ENCODE peak calls at places on chromosome 20, in four cellular contexts. G is neuronal stem cell, M is IMR-90, E is mesendoderm. D is an unnamed sample.

GRCh38 chr20:32980990-32981389 is 23.2 kb downstream of the SUN5 start:
- DNase-seq in M (no peak), G (no peak), E (no peak), D (no peak)

GRCh38 chr20:34675993-34676641 is 775 bp downstream of the PIGU start:
- DNase-seq in M (no peak), E (no peak), G (no peak), D (no peak)

GRCh38 chr20:60892095-60892813 is 359.8 kb upstream of the CDH4 start:
- DNase-seq in M (no peak), E (no peak), G (no peak), D (no peak)

GRCh38 chr20:39829255-39829654 is 859.8 kb downstream of the MAFB start:
- DNase-seq in E (peak; percentile 53), M (peak; percentile 41), G (peak; percentile 29), D (no peak)

GRCh38 chr20:12597491-12597890 is 411.3 kb upstream of the SPTLC3 start:
- DNase-seq in G (no peak), E (no peak), M (no peak), D (no peak)

GRCh38 chr20:50304883-50305635 is 114.4 kb downstream of the CEBPB start:
- DNase-seq in E (no peak), G (no peak), M (peak; percentile 99), D (peak; percentile 98)

GRCh38 chr20:14055127-14055742 is 59.9 kb downstream of the MACROD2 start:
- DNase-seq in E (peak; percentile 59), G (peak; percentile 66), M (peak; percentile 61), D (peak; percentile 57)

GRCh38 chr20:59031326-59032022 is 661 bp downstream of the ATP5F1E start:
- DNase-seq in G (no peak), E (no peak), M (no peak), D (no peak)

GRCh38 chr20:49399329-49399728 is 83.1 kb downstream of the KCNB1 start:
- DNase-seq in G (no peak), E (no peak), M (peak; percentile 5), D (no peak)

GRCh38 chr20:58481541-58482021 is 33.6 kb downstream of the APCDD1L start:
- DNase-seq in G (peak; percentile 64), E (peak; percentile 77), M (no peak), D (peak; percentile 60)

GRCh38 chr20:14951707-14952106 is 614.3 kb upstream of the FLRT3 start:
- DNase-seq in M (no peak), G (no peak), E (peak; percentile 75), D (peak; percentile 86)

GRCh38 chr20:57252559-57253162 is 13.8 kb downstream of the BMP7 start:
- DNase-seq in G (no peak), E (peak; percentile 19), M (no peak), D (no peak)

GRCh38 chr20:50048420-50049166 is 64.4 kb downstream of the UBE2V1 start:
- DNase-seq in E (no peak), M (peak; percentile 14), G (no peak), D (no peak)

GRCh38 chr20:47568019-47568418 is 66.3 kb downstream of the NCOA3 start:
- DNase-seq in M (peak; percentile 90), G (no peak), E (no peak), D (peak; percentile 94)

GRCh38 chr20:50027611-50028105 is 44.9 kb downstream of the SNAI1 start:
- DNase-seq in M (peak; percentile 92), G (no peak), E (no peak), D (peak; percentile 97)

GRCh38 chr20:24045621-24046020 is 57.0 kb upstream of the GGTLC1 start:
- DNase-seq in G (no peak), M (no peak), E (peak; percentile 77), D (no peak)

GRCh38 chr20:48807586-48808381 is 20.0 kb downstream of the PREX1 start:
- DNase-seq in G (no peak), E (no peak), M (no peak), D (no peak)

GRCh38 chr20:46990017-46990810 is 95.6 kb downstream of the EYA2 start:
- DNase-seq in E (no peak), G (peak; percentile 43), M (no peak), D (no peak)

GRCh38 chr20:17822039-17822438 is 122.3 kb downstream of the BANF2 start:
- DNase-seq in G (no peak), M (peak; percentile 72), E (no peak), D (peak; percentile 75)

GRCh38 chr20:8301655-8302054 is 169.6 kb downstream of the PLCB1 start:
- DNase-seq in G (no peak), M (no peak), E (no peak), D (no peak)

DNA sequence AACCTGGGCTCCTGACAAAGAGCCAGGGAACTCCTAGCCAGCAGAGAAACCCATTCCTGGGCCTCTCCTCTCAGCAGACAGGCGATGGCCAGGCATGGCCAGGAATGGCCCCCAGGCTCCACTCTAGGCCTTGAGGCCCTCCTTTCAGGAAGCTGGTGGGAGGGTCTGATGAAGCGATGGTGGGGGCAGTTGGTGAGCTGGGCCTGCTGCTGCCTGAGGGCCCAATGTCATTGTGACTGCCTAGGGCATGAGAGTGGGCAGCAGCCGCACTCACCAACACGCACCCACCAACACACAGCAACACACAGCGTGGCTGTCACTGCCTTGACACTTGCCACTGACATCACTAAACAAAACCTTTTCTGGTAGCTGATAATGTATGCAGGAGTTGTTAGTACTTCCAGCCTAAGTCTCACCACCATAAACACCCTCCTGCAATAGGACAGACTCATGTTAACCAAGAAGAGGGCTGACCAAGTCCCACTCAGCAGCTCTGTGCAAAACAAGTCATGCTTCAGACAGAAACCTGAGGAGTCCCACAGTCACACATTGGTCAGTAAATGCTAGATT is 69.3 kb downstream of the ABHD12 start:
- DNase-seq in E (no peak), G (no peak), M (no peak), D (peak; percentile 32)
- H3K36me3 ChIP-seq in E (no peaks in the 10 kb centered on the region), G (peaks cover 14% of the 10 kb centered on the region), M (peaks cover 12% of the 10 kb centered on the region), D (peaks cover 54% of the 10 kb centered on the region)

GRCh38 chr20:37341632-37342031 is 4.3 kb upstream of the SRC start:
- DNase-seq in G (no peak), E (no peak), M (no peak), D (no peak)
- H3K79me1 ChIP-seq in G (peaks cover under 1% of the 10 kb centered on the region), E (no peaks in the 10 kb centered on the region), M (no peaks in the 10 kb centered on the region), D (peaks cover 3% of the 10 kb centered on the region)

DNA sequence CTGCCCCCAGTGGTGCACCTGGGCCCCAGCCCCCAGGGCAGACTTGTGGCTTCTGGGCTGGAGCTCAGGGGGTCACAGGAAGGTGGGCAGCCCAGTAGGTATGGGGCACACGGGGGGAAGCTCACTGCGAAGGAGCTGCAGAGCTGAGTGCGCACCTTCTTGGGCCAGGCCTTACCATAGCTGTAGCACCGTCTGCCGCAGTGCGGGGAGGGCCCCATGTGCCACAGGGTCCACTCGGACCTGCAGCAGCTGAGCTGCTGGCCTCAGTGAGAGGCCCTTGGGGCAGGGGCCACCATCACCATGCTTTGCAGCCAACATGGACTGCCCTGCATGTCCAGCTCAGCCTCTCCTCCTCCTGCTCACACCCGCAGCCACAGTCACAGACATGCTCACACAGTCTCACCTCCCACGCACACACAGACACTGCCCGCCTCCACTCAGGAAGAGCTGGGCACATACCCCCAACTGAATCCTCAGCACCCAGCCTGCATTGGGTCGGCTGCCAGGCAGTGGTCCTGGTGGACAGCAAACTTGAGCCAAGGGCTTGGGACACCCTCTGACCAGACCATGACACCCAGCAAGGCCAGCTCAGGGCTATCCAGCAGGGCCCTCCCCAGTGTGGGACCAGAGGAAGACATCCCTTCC is 35.3 kb downstream of the YTHDF1 start:
- DNase-seq in M (no peak), G (no peak), E (no peak), D (no peak)
- H2BK15ac ChIP-seq in M (no peak overlapping the region), G (peak overlapping the region; percentile 77), E (no peak overlapping the region), D (no peak overlapping the region)

GRCh38 chr20:63279931-63280330 is 7.3 kb downstream of the ARFGAP1 start:
- DNase-seq in G (no peak), M (no peak), E (no peak), D (no peak)
- H3K36me3 ChIP-seq in G (peaks cover 53% of the 10 kb centered on the region), M (peaks cover 82% of the 10 kb centered on the region), E (peaks cover 12% of the 10 kb centered on the region), D (peaks cover 83% of the 10 kb centered on the region)

GRCh38 chr20:37560629-37561028 is 33.0 kb upstream of the BLCAP start:
- DNase-seq in E (no peak), G (no peak), M (no peak), D (no peak)
- H3K79me1 ChIP-seq in E (no peaks in the 10 kb centered on the region), G (no peaks in the 10 kb centered on the region), M (no peaks in the 10 kb centered on the region), D (no peaks in the 10 kb centered on the region)

DNA sequence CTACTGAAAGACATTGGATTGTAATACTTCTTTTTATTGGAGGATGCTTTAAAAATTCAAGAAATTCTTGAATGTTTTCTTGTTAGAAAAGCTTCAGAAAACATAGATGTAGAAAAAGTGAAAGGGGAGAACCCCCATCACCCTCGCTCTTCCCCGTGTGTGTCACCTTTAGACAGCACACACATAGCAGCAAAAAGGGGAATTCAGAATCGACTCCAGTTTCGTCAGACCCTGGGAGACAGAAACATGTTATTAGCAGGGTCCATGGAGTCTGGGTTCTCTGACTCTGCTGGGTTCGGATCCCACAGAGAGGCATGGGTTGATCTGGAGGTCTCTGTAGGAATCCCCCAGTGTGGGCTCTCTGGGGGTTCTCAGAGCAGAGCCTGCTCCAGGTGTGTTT is 43.7 kb downstream of the ARHGAP40 start:
- DNase-seq in E (no peak), M (no peak), G (no peak), D (no peak)
- H2BK15ac ChIP-seq in E (no peak overlapping the region), M (no peak overlapping the region), G (peak overlapping the region; percentile 64), D (no peak overlapping the region)

DNA sequence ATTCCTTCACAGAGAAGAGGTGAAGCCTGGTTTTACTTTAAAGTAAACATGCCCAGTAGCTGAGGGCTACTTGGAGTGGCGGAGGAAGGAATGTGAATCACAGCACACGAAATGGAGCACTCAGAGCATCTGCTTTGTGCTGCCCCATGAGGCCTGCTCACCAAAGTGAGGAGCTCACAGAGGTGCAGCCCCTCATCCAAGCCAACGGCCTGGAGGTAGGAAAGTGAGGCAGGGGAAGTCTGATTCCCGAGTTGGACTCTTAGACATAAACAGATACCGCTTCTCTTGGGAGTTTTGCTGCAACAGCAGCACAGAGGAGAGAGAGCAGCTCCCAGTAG is 3.6 kb downstream of the YTHDF1 start:
- DNase-seq in G (no peak), M (no peak), E (peak; percentile 40), D (peak; percentile 33)
- H3K36me3 ChIP-seq in G (peaks cover 38% of the 10 kb centered on the region), M (peaks cover 41% of the 10 kb centered on the region), E (peaks cover 7% of the 10 kb centered on the region), D (peaks cover 70% of the 10 kb centered on the region)

GRCh38 chr20:62148908-62149314 is 5.3 kb downstream of the SS18L1 start:
- DNase-seq in G (no peak), E (no peak), M (no peak), D (no peak)
- H3K79me1 ChIP-seq in G (peaks cover 37% of the 10 kb centered on the region), E (peaks cover 48% of the 10 kb centered on the region), M (peaks cover 22% of the 10 kb centered on the region), D (peaks cover 22% of the 10 kb centered on the region)

DNA sequence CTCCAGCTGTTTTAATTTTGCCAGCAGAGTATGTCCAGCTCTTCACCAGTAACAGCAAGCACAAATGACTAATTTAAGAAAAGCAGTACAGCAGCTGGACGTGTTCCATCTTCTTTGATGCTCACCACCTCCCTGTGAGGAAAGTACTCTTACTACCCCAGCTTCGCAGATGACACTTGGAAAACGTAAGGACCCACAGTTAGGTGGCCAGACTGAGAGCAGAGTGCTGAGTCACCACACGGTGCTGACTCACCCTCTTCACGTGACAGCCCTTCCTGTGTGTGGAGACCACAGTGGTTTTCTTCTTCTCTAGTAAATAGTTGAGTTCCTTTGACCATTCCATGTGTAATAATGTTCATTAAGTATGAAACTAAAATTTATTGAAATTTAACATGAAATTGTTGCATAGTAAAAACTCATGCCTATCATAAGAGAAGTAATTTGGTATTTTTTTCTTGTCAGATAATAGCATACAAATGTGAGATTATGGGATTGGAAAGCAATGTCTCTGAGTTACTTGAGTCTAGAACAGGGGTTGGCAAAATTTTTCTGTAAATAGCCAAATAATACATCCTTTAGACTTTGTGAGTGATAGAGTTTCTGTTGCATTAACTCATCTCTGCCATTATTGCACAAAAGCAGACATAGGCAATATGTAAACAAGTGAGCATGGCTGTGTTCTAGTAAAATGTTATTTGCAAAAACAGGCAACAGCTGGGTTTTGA is 76.6 kb downstream of the SLX4IP start:
- DNase-seq in G (no peak), E (peak; percentile 95), M (peak; percentile 99), D (peak; percentile 99)
- H2BK15ac ChIP-seq in G (no peak overlapping the region), E (no peak overlapping the region), M (peak overlapping the region; percentile 92), D (peak overlapping the region; percentile 97)

D was measured in mesenchymal stem cell.